ENCODE peak calls at places on chromosomes 11 and 22, in six cellular contexts. E, R, D, Q, G and U are unnamed samples.
A peak's percentile ranks its signal among the peaks of the same experiment; 100 is the strongest.

GRCh38 chr22:25448435-25449051 is 115.9 kb upstream of the GRK3 start:
- DNase-seq in R (no peak), Q (no peak), G (peak; percentile 33), E (peak; percentile 41), D (no peak), U (no peak)

GRCh38 chr11:35275808-35276170 is 136.8 kb downstream of the CD44 start:
- DNase-seq in E (no peak), R (no peak), Q (no peak), G (no peak), D (no peak), U (no peak)

GRCh38 chr22:17637490-17638181 is 921 bp upstream of the BCL2L13 start:
- DNase-seq in E (no peak), R (no peak), G (no peak), D (no peak), Q (no peak), U (no peak)

GRCh38 chr11:57251491-57252104 is 14.5 kb upstream of the APLNR start:
- DNase-seq in G (peak; percentile 46), D (no peak), E (no peak), Q (no peak), R (no peak), U (no peak)

GRCh38 chr11:113906038-113906437 is 1.4 kb downstream of the HTR3B start:
- DNase-seq in G (no peak), D (no peak), R (peak; percentile 37), E (no peak), Q (no peak), U (no peak)

GRCh38 chr22:35577799-35578659 is 37.4 kb downstream of the RASD2 start:
- DNase-seq in R (no peak), D (no peak), Q (no peak), G (no peak), E (no peak), U (no peak)

GRCh38 chr11:13016415-13016814 is 7.3 kb downstream of the RASSF10 start:
- DNase-seq in Q (no peak), R (no peak), G (no peak), E (no peak), D (no peak), U (no peak)

GRCh38 chr11:64765841-64766682 is 6.3 kb upstream of the PYGM start:
- DNase-seq in E (peak; percentile 47), R (no peak), G (no peak), Q (no peak), D (no peak), U (no peak)

GRCh38 chr22:38078046-38078840 is 5.7 kb downstream of the SLC16A8 start:
- DNase-seq in D (no peak), G (no peak), R (no peak), Q (no peak), E (peak; percentile 1), U (no peak)

GRCh38 chr22:44363980-44364749 is 51.4 kb upstream of the SHISAL1 start:
- DNase-seq in D (no peak), E (peak; percentile 62), G (no peak), Q (no peak), R (no peak), U (no peak)

GRCh38 chr22:27554841-27555456 is 246.6 kb downstream of the MN1 start:
- DNase-seq in E (no peak), D (no peak), G (no peak), Q (no peak), R (no peak), U (no peak)

GRCh38 chr11:27395556-27396258 is 32.7 kb upstream of the CCDC34 start:
- DNase-seq in E (no peak), R (peak; percentile 95), D (no peak), G (no peak), Q (no peak), U (no peak)

GRCh38 chr11:7690648-7691047 is 15.6 kb downstream of the OVCH2 start:
- DNase-seq in G (no peak), D (no peak), Q (no peak), R (no peak), E (no peak), U (no peak)

GRCh38 chr11:128341280-128341679 is 246.1 kb downstream of the ETS1 start:
- DNase-seq in D (no peak), G (no peak), R (no peak), E (no peak), Q (no peak), U (no peak)

GRCh38 chr11:35907648-35908431 is 36.0 kb upstream of the LDLRAD3 start:
- DNase-seq in Q (no peak), D (no peak), E (no peak), R (no peak), G (no peak), U (peak; percentile 9)

GRCh38 chr22:19713650-19714319 is 518 bp upstream of the SEPTIN5 start:
- DNase-seq in R (no peak), E (peak; percentile 90), Q (no peak), D (no peak), G (no peak), U (no peak)

GRCh38 chr11:134599180-134599810 is 187.3 kb upstream of the B3GAT1 start:
- DNase-seq in D (no peak), G (peak; percentile 21), E (no peak), R (no peak), Q (no peak), U (no peak)

GRCh38 chr11:58142781-58143180 is 17.5 kb upstream of the OR9I1 start:
- DNase-seq in D (no peak), E (no peak), R (no peak), Q (no peak), G (no peak), U (no peak)

GRCh38 chr11:77636738-77637344 is 753 bp downstream of the CLNS1A start:
- DNase-seq in G (peak; percentile 20), Q (no peak), E (peak; percentile 35), D (no peak), R (no peak), U (peak; percentile 16)

GRCh38 chr11:33907419-33907818 is 15.5 kb upstream of the LMO2 start:
- DNase-seq in E (no peak), R (no peak), D (no peak), Q (no peak), G (no peak), U (no peak)

GRCh38 chr22:30214703-30215405 is 31.7 kb downstream of the LIF start:
- DNase-seq in R (no peak), D (no peak), G (no peak), Q (no peak), E (no peak), U (no peak)
- TF ChIP-seq TAF1 in R (no peak), D (no peak), G (no peak), Q (no peak), E (no peak), U (no peak)

DNA sequence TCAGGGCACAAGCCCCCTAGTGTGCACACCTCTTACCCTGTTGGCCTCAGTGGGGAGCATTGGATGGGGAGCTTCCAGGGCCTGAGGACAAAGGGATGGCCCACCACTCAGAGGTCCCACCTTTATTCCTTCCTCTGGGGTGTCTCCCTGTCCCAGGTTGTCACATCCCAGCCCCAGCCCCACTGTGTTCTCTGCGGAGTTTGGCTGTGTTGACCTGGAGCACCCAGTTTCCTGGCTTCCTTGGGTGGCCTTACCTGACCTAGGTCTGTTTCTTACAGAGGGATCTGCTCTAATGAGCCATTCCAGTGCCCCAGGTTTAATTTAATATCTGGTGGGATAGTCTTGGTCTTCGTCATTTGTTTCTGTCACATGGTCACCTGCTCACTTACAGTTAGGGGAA is 38.8 kb upstream of the HORMAD2 start:
- DNase-seq in G (no peak), Q (no peak), D (no peak), R (no peak), E (no peak), U (no peak)
- TF ChIP-seq POLR2AphosphoS5 in G (no peak), Q (no peak), D (no peak), R (no peak), E (no peak), U (no peak)

GRCh38 chr11:62010935-62011528 is 43.6 kb upstream of the FTH1 start:
- DNase-seq in G (no peak), Q (no peak), R (peak; percentile 53), E (no peak), D (no peak), U (no peak)

GRCh38 chr11:62014158-62014476 is 46.7 kb upstream of the FTH1 start:
- DNase-seq in D (no peak), Q (no peak), E (no peak), R (no peak), G (no peak), U (no peak)

GRCh38 chr11:62013266-62014157 is 46.1 kb upstream of the FTH1 start:
- DNase-seq in R (no peak), E (no peak), Q (no peak), D (no peak), G (no peak), U (no peak)

GRCh38 chr11:62011881-62012280 is 44.4 kb upstream of the FTH1 start:
- DNase-seq in Q (no peak), G (no peak), D (no peak), E (no peak), R (no peak), U (no peak)

GRCh38 chr11:62012451-62013265 is 45.2 kb upstream of the FTH1 start:
- DNase-seq in D (no peak), G (no peak), E (no peak), Q (no peak), R (peak; percentile 67), U (no peak)
- TF ChIP-seq TAF1 in D (no peak), G (no peak), E (no peak), Q (no peak), R (no peak), U (no peak)

GRCh38 chr11:121018746-121019145 is 5.2 kb upstream of the TBCEL start:
- DNase-seq in G (no peak), E (peak; percentile 52), D (no peak), Q (no peak), R (no peak), U (no peak)

GRCh38 chr11:121024989-121025388 is 1.1 kb downstream of the TBCEL start:
- DNase-seq in Q (no peak), E (no peak), G (no peak), D (peak; percentile 2), R (peak; percentile 30), U (peak; percentile 12)

GRCh38 chr11:121029813-121030445 is 6.0 kb downstream of the TBCEL start:
- DNase-seq in D (no peak), G (no peak), E (no peak), R (no peak), Q (no peak), U (no peak)

GRCh38 chr11:121029153-121029552 is 5.3 kb downstream of the TBCEL start:
- DNase-seq in D (no peak), Q (no peak), E (no peak), G (no peak), R (no peak), U (no peak)

DNA sequence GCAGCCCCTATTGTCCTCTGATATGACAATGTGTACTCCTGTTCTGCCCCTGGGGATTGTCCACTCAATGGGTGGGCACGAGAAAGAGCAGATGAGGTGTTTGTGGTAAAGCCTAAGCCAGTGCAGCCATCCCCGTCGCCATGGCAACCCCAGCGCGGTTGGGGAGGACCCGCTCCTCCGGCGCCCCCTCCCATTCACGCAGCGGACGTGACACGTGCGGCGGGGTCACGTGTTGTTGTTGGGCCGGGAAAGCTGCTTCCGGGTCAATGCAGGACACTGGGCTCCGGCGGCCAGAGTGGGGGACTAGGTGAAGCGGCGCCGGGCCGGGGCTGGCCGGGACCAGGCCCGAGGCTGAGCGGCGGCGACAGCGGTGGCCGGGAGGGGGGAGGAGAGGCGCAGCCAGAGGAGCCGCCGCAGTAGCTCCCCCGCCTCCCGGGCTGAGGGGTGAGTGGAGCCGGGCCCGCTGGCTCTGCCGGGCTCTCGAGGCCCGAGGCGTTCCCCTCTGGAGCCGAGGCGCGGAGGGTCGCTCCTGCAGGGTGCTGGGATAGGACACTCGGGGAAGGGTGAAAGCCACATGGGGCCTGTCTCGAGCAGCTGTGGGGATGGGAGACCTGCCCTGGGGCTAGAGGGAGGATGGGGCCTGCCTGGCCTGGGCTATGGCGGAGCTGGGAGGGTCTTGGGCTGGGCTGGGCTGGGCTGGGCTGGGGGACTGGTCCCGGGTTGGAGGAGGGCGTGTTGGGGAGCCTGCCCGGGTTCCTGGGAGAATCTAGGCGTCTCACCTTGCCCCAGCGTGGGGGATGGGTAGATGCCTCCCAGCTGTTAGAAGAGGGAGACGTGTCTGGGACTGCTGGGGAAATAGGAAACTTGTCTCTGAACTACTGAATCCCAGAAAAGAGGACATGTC is at the start of gene TBCEL:
- DNase-seq in E (peak; percentile 100), G (peak; percentile 81), R (peak; percentile 83), D (peak; percentile 95), Q (peak; percentile 66), U (peak; percentile 96)
- TF ChIP-seq POLR2AphosphoS5 in E (no peak), G (no peak), R (peak; percentile 47), D (no peak), Q (peak; percentile 74), U (no peak)